ENCODE peak calls at places on chromosomes 6 and 20, in four cellular contexts. K is HepG2, F is H1, I is A549. T is an unnamed sample.

GRCh38 chr20:3645309-3646066 is 17.7 kb downstream of the GFRA4 start:
- DNase-seq in I (no peak), K (no peak), F (no peak), T (no peak)

GRCh38 chr20:57180954-57181353 is 85.5 kb downstream of the BMP7 start:
- DNase-seq in K (no peak), F (no peak), I (peak; percentile 6), T (no peak)

GRCh38 chr6:159110013-159110412 is 59.2 kb upstream of the FNDC1 start:
- DNase-seq in I (peak; percentile 49), K (peak; percentile 23), F (no peak), T (peak; percentile 57)

GRCh38 chr6:41352907-41353306 is 17.5 kb downstream of the NCR2 start:
- DNase-seq in I (no peak), F (no peak), K (no peak), T (no peak)

GRCh38 chr20:51767018-51767866 is 948 bp downstream of the ATP9A start:
- DNase-seq in I (peak; percentile 87), K (peak; percentile 83), F (peak; percentile 67), T (peak; percentile 85)

GRCh38 chr6:111888928-111889696 is 15.9 kb upstream of the FYN start:
- DNase-seq in I (no peak), K (no peak), F (no peak), T (no peak)

GRCh38 chr20:5191829-5192569 is 65.2 kb downstream of the CDS2 start:
- DNase-seq in I (peak; percentile 81), F (no peak), K (peak; percentile 90), T (peak; percentile 51)

GRCh38 chr20:1945134-1945618 is 48.7 kb downstream of the PDYN start:
- DNase-seq in I (no peak), K (no peak), F (no peak), T (no peak)

GRCh38 chr6:166969390-166970002 is 13.1 kb upstream of the RNASET2 start:
- DNase-seq in I (no peak), F (no peak), K (no peak), T (no peak)

GRCh38 chr20:15708984-15709598 is 864.2 kb downstream of the KIF16B start:
- DNase-seq in F (peak; percentile 34), K (peak; percentile 52), I (peak; percentile 59), T (no peak)

GRCh38 chr6:2599817-2600216 is 150.9 kb downstream of the MYLK4 start:
- DNase-seq in K (no peak), F (no peak), I (no peak), T (no peak)

GRCh38 chr6:166586424-166587156 is at the start of gene RAMACL:
- DNase-seq in K (no peak), I (peak; percentile 30), F (no peak), T (peak; percentile 51)

GRCh38 chr20:53774487-53775203 is 181.0 kb upstream of the ZNF217 start:
- DNase-seq in I (peak; percentile 87), K (no peak), F (no peak), T (peak; percentile 54)

GRCh38 chr6:133179483-133179882 is 61.7 kb upstream of the EYA4 start:
- DNase-seq in I (no peak), F (no peak), K (no peak), T (no peak)

GRCh38 chr6:150372051-150372450 is 3.2 kb downstream of the IYD start:
- DNase-seq in I (no peak), K (no peak), F (no peak), T (no peak)

GRCh38 chr6:104505838-104506237 is 353.9 kb downstream of the HACE1 start:
- DNase-seq in I (no peak), K (no peak), F (no peak), T (no peak)

GRCh38 chr6:165987483-165988305 is 180.0 kb downstream of the TBXT start:
- DNase-seq in I (peak; percentile 99), F (no peak), K (no peak), T (no peak)

GRCh38 chr20:25860531-25861150 is 164.0 kb upstream of the ZNF337 start:
- DNase-seq in K (no peak), I (no peak), F (no peak), T (no peak)

GRCh38 chr20:61956396-61957342 is 109.0 kb downstream of the TAF4 start:
- DNase-seq in I (no peak), F (no peak), K (peak; percentile 74), T (no peak)

GRCh38 chr6:115691433-115691832 is 369.3 kb downstream of the FRK start:
- DNase-seq in I (no peak), K (no peak), F (no peak), T (no peak)

GRCh38 chr6:144559865-144560603 is 274.9 kb downstream of the UTRN start:
- DNase-seq in K (peak; percentile 35), I (peak; percentile 1), F (no peak), T (no peak)

GRCh38 chr20:48686238-48687096 is 141.3 kb downstream of the PREX1 start:
- DNase-seq in K (no peak), F (no peak), I (no peak), T (no peak)

GRCh38 chr20:38387953-38388352 is 41.7 kb downstream of the LBP start:
- DNase-seq in F (no peak), I (no peak), K (no peak), T (no peak)

GRCh38 chr6:53581161-53581560 is 36.3 kb upstream of the GCLC start:
- DNase-seq in K (no peak), F (no peak), I (no peak), T (no peak)

GRCh38 chr6:132820629-132821381 is 6.4 kb downstream of the RPS12 start:
- DNase-seq in K (peak; percentile 20), I (no peak), F (no peak), T (no peak)

GRCh38 chr20:33948480-33948879 is 45.2 kb upstream of the RALY start:
- DNase-seq in F (no peak), I (peak; percentile 13), K (no peak), T (no peak)

GRCh38 chr6:134584809-134585528 is 267.1 kb upstream of the SGK1 start:
- DNase-seq in F (no peak), I (peak; percentile 21), K (no peak), T (no peak)

GRCh38 chr20:61744691-61745396 is 320.8 kb downstream of the TAF4 start:
- DNase-seq in F (no peak), I (peak; percentile 30), K (no peak), T (no peak)

GRCh38 chr6:148470141-148470540 is 127.5 kb downstream of the SASH1 start:
- DNase-seq in F (no peak), I (no peak), K (no peak), T (no peak)

GRCh38 chr20:40562031-40562430 is 127.0 kb downstream of the MAFB start:
- DNase-seq in I (peak; percentile 19), F (no peak), K (no peak), T (no peak)

GRCh38 chr6:1263039-1263849 is 48.7 kb upstream of the FOXQ1 start:
- DNase-seq in I (peak; percentile 28), K (peak; percentile 99), F (no peak), T (no peak)

DNA sequence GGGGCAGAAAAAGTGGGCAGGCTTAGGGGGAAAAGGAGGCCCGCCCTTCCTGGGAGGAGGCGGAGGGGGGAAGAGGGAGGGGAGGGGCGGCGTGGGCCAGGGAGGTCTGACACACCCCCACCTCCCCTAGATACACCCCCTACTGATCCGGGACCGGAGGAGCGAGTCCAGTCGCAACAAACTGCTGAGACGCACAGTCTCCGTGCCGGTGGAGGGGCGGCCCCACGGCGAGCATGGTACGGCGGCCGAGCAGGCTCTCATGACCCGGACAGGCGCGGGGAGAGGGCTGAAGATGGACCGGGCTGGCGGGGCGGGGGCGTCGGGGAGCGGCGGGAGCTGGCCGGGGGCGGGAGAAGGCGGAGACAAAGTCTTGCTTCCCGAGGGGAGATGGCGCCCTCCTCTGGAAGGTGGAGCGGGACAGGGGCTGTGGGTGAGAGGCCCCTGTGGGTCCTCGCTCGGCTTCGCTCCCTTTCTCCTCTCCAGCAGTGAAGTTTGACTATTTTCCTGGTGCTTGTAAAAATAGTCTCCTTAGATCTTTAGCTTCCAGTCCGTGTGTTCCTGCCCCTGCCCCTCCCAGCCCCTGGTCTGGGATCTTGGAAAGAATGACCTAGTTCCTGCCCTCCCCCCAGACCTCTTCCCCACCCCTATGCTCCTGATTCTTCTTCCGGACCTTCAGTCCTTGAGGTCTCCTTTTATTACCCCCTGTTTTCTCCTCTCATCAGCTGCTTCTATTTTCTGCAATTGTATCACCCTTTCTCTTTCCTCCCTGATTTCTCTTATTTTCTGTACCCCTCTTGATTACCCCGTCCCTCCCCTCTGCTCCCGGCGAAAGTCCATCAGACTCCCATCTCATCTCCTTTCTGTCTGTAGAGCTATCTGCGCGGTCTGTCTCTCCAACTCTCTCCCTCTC is 6.1 kb downstream of the SYNGAP1 start:
- DNase-seq in K (peak; percentile 73), I (peak; percentile 90), F (no peak), T (peak; percentile 63)
- TF ChIP-seq RAD21 in K (peak; percentile 72), I (peak; percentile 63), F (peak; percentile 64), T (no peak)

GRCh38 chr6:157235600-157236039 is 87.7 kb downstream of the TMEM242 start:
- DNase-seq in I (peak; percentile 70), K (peak; percentile 45), F (peak; percentile 57), T (no peak)
- TF ChIP-seq RAD21 in I (peak; percentile 19), K (peak; percentile 41), F (peak; percentile 35), T (no peak)

GRCh38 chr20:35576816-35577215 is 34.9 kb downstream of the ERGIC3 start:
- DNase-seq in K (no peak), F (no peak), I (no peak), T (no peak)
- TF ChIP-seq RAD21 in K (no peak), F (no peak), I (no peak), T (no peak)

GRCh38 chr20:36399147-36399968 is 93.2 kb downstream of the DLGAP4 start:
- DNase-seq in I (peak; percentile 75), K (peak; percentile 88), F (peak; percentile 78), T (peak; percentile 91)
- TF ChIP-seq RAD21 in I (peak; percentile 54), K (peak; percentile 90), F (peak; percentile 89), T (peak; percentile 83)

GRCh38 chr20:46706242-46706641 is 3.2 kb upstream of the SLC2A10 start:
- DNase-seq in I (no peak), K (no peak), F (no peak), T (no peak)
- TF ChIP-seq RAD21 in I (no peak), K (no peak), F (no peak), T (no peak)

DNA sequence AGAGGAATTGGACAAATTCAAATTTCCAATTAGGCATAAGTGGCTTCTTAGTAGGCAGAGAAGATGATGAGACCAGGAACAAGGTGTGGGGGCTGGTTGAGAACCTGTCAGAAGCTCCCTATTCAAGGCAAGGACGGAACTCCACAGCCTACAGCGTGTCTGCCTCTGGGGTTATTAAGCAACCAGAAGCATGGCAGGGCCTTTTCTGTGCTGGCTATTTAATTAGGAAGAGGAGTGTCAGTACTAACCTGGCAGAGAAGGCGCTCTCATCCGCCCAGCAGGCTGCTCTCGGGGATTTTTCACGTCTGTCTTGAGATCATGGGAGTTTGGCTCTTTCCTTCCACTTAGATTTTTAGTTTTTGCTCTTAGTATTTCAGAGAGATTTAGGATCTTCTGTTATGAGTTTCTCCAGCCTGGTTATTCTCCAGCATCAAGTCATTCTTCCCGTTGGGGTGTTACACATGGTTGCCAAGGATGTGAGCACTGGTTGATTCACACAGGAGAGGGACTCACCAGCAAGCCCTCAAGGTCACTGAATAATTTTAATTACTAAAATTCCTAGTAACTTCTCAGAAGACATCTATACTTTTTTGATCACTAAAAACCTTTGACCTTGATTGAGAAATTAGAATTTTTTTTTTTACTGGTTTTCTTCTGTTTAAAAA is 23.8 kb downstream of the ADTRP start:
- DNase-seq in I (no peak), K (no peak), F (no peak), T (no peak)
- TF ChIP-seq RAD21 in I (no peak), K (no peak), F (no peak), T (no peak)